ENCODE peak calls at places on chromosomes 6 and 20, in seven cellular contexts. One of them, this sample, is unnamed.

GRCh38 chr20:42945595-42945994 is 244.1 kb downstream of the PTPRT start:
- DNase-seq in breast epithelium: no peak
- DNase-seq in uterus: no peak
- DNase-seq in IMR-90: no peak
- DNase-seq in fibroblast of pulmonary artery: no peak
- DNase-seq in left lung: no peak
- DNase-seq in adrenal gland: no peak
- DNase-seq in this sample: no peak

GRCh38 chr20:53899351-53900167 is 170.8 kb downstream of the BCAS1 start:
- DNase-seq in breast epithelium: no peak
- DNase-seq in left lung: no peak
- DNase-seq in IMR-90: peak
- DNase-seq in uterus: peak
- DNase-seq in fibroblast of pulmonary artery: peak
- DNase-seq in adrenal gland: no peak
- DNase-seq in this sample: no peak

GRCh38 chr6:3663081-3663480 is 88.4 kb downstream of the PXDC1 start:
- DNase-seq in breast epithelium: no peak
- DNase-seq in fibroblast of pulmonary artery: no peak
- DNase-seq in adrenal gland: no peak
- DNase-seq in IMR-90: no peak
- DNase-seq in uterus: no peak
- DNase-seq in left lung: no peak
- DNase-seq in this sample: no peak

GRCh38 chr6:4446982-4447381 is 311.6 kb upstream of the ECI2 start:
- DNase-seq in fibroblast of pulmonary artery: peak
- DNase-seq in IMR-90: peak
- DNase-seq in adrenal gland: no peak
- DNase-seq in uterus: no peak
- DNase-seq in breast epithelium: no peak
- DNase-seq in left lung: no peak
- DNase-seq in this sample: no peak

GRCh38 chr6:88965691-88966090 is 2.3 kb upstream of the RNGTT start:
- DNase-seq in IMR-90: no peak
- DNase-seq in breast epithelium: no peak
- DNase-seq in left lung: no peak
- DNase-seq in uterus: no peak
- DNase-seq in adrenal gland: no peak
- DNase-seq in fibroblast of pulmonary artery: no peak
- DNase-seq in this sample: no peak

GRCh38 chr6:18327621-18328548 is 59.3 kb upstream of the RNF144B start:
- DNase-seq in uterus: peak
- DNase-seq in IMR-90: no peak
- DNase-seq in fibroblast of pulmonary artery: peak
- DNase-seq in adrenal gland: no peak
- DNase-seq in breast epithelium: no peak
- DNase-seq in left lung: peak
- DNase-seq in this sample: no peak

GRCh38 chr6:83824388-83824801 is 28.8 kb upstream of the RIPPLY2 start:
- DNase-seq in fibroblast of pulmonary artery: peak
- DNase-seq in left lung: no peak
- DNase-seq in uterus: no peak
- DNase-seq in adrenal gland: no peak
- DNase-seq in IMR-90: peak
- DNase-seq in breast epithelium: no peak
- DNase-seq in this sample: no peak

GRCh38 chr20:55014766-55015165 is 539.4 kb downstream of the DOK5 start:
- DNase-seq in left lung: no peak
- DNase-seq in adrenal gland: no peak
- DNase-seq in fibroblast of pulmonary artery: no peak
- DNase-seq in uterus: no peak
- DNase-seq in IMR-90: no peak
- DNase-seq in breast epithelium: no peak
- DNase-seq in this sample: no peak

GRCh38 chr6:102085257-102085656 is 691.7 kb downstream of the GRIK2 start:
- DNase-seq in breast epithelium: no peak
- DNase-seq in left lung: no peak
- DNase-seq in adrenal gland: no peak
- DNase-seq in uterus: no peak
- DNase-seq in fibroblast of pulmonary artery: no peak
- DNase-seq in IMR-90: peak
- DNase-seq in this sample: no peak

GRCh38 chr6:46421939-46422338 is 69.3 kb downstream of the RCAN2 start:
- DNase-seq in uterus: no peak
- DNase-seq in IMR-90: no peak
- DNase-seq in left lung: no peak
- DNase-seq in fibroblast of pulmonary artery: no peak
- DNase-seq in breast epithelium: no peak
- DNase-seq in adrenal gland: no peak
- DNase-seq in this sample: no peak

GRCh38 chr20:22946594-22946993 is 88.5 kb upstream of the SSTR4 start:
- DNase-seq in adrenal gland: no peak
- DNase-seq in IMR-90: no peak
- DNase-seq in uterus: no peak
- DNase-seq in breast epithelium: no peak
- DNase-seq in left lung: no peak
- DNase-seq in fibroblast of pulmonary artery: peak
- DNase-seq in this sample: no peak

GRCh38 chr6:130604869-130605401 is 222.3 kb upstream of the SMLR1 start:
- DNase-seq in left lung: no peak
- DNase-seq in adrenal gland: no peak
- DNase-seq in breast epithelium: no peak
- DNase-seq in IMR-90: no peak
- DNase-seq in uterus: no peak
- DNase-seq in fibroblast of pulmonary artery: no peak
- DNase-seq in this sample: no peak

GRCh38 chr6:132132420-132132819 is 181.2 kb upstream of the CCN2 start:
- DNase-seq in adrenal gland: no peak
- DNase-seq in left lung: no peak
- DNase-seq in fibroblast of pulmonary artery: peak
- DNase-seq in uterus: no peak
- DNase-seq in breast epithelium: no peak
- DNase-seq in IMR-90: peak
- DNase-seq in this sample: no peak

GRCh38 chr6:111918825-111919224 is 45.6 kb upstream of the FYN start:
- DNase-seq in left lung: no peak
- DNase-seq in IMR-90: peak
- DNase-seq in breast epithelium: no peak
- DNase-seq in fibroblast of pulmonary artery: peak
- DNase-seq in uterus: no peak
- DNase-seq in adrenal gland: no peak
- DNase-seq in this sample: peak

GRCh38 chr6:150866147-150867073 is 908 bp downstream of the MTHFD1L start:
- DNase-seq in IMR-90: peak
- DNase-seq in uterus: peak
- DNase-seq in breast epithelium: peak
- DNase-seq in left lung: peak
- DNase-seq in fibroblast of pulmonary artery: peak
- DNase-seq in adrenal gland: peak
- DNase-seq in this sample: peak

GRCh38 chr6:146950351-146950835 is 253.8 kb upstream of the STXBP5 start:
- DNase-seq in fibroblast of pulmonary artery: peak
- DNase-seq in uterus: no peak
- DNase-seq in left lung: no peak
- DNase-seq in adrenal gland: no peak
- DNase-seq in IMR-90: peak
- DNase-seq in breast epithelium: no peak
- DNase-seq in this sample: no peak

GRCh38 chr6:127463056-127463455 is 3.9 kb upstream of the KIAA0408 start:
- DNase-seq in fibroblast of pulmonary artery: no peak
- DNase-seq in uterus: no peak
- DNase-seq in left lung: no peak
- DNase-seq in adrenal gland: no peak
- DNase-seq in IMR-90: peak
- DNase-seq in breast epithelium: no peak
- DNase-seq in this sample: no peak

GRCh38 chr20:47347661-47348462 is 8.6 kb downstream of the ZMYND8 start:
- DNase-seq in left lung: no peak
- DNase-seq in uterus: no peak
- DNase-seq in adrenal gland: no peak
- DNase-seq in fibroblast of pulmonary artery: no peak
- DNase-seq in IMR-90: no peak
- DNase-seq in breast epithelium: no peak
- DNase-seq in this sample: no peak

GRCh38 chr6:169970306-169970988 is 219.0 kb downstream of the ERMARD start:
- DNase-seq in uterus: peak
- DNase-seq in IMR-90: no peak
- DNase-seq in left lung: peak
- DNase-seq in fibroblast of pulmonary artery: no peak
- DNase-seq in breast epithelium: no peak
- DNase-seq in adrenal gland: peak
- DNase-seq in this sample: peak

GRCh38 chr20:9331707-9332435 is 182.5 kb upstream of the LAMP5 start:
- DNase-seq in adrenal gland: no peak
- DNase-seq in breast epithelium: no peak
- DNase-seq in fibroblast of pulmonary artery: no peak
- DNase-seq in left lung: no peak
- DNase-seq in IMR-90: no peak
- DNase-seq in uterus: no peak
- DNase-seq in this sample: no peak

GRCh38 chr20:10131612-10132345 is 86.9 kb upstream of the SNAP25 start:
- DNase-seq in fibroblast of pulmonary artery: peak
- DNase-seq in left lung: no peak
- DNase-seq in breast epithelium: peak
- DNase-seq in adrenal gland: peak
- DNase-seq in IMR-90: peak
- DNase-seq in uterus: peak
- DNase-seq in this sample: peak

GRCh38 chr6:40807484-40807883 is 220.3 kb upstream of the LRFN2 start:
- DNase-seq in fibroblast of pulmonary artery: no peak
- DNase-seq in breast epithelium: no peak
- DNase-seq in uterus: no peak
- DNase-seq in left lung: no peak
- DNase-seq in adrenal gland: no peak
- DNase-seq in IMR-90: no peak
- DNase-seq in this sample: no peak

GRCh38 chr6:13710552-13711383 is 867 bp downstream of the RANBP9 start:
- DNase-seq in left lung: peak
- DNase-seq in IMR-90: no peak
- DNase-seq in uterus: no peak
- DNase-seq in adrenal gland: peak
- DNase-seq in fibroblast of pulmonary artery: peak
- DNase-seq in breast epithelium: peak
- DNase-seq in this sample: peak

DNA sequence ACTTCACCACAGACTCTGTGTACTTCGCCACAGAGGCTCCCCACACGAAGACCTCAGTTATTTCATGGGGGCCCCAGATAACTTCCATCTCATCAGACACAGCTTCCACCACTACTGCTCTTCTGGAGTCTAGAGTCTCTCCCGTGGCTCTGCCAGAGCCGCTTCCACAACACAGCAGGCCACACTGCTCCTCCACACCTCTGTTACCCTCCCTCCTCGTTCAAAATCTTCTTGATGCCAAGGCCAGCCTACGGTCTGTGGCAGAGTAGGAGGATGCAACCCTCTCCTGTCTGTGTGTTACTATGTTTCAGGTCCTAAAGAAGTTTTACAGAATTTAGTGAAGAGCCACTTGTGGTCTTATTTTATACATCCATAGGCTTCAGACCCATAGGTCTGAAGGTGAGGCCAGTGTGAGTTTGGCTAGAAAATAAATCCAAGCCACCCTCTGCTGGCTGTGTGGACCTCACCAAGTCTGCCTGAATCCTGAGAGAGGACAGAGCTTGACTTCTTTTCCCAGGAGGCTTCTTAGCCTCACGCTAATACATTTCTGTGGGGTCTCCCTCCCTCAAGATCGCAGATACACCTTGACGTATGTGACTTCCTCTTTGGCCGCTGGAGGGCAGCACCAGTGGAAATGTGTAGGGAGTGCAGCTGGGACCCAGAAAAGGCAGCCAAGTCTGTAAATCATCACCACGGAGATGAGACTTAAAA is 197.7 kb downstream of the FAXC start:
- DNase-seq in left lung: no peak
- DNase-seq in breast epithelium: no peak
- DNase-seq in IMR-90: peak
- DNase-seq in uterus: no peak
- DNase-seq in fibroblast of pulmonary artery: peak
- DNase-seq in adrenal gland: no peak
- DNase-seq in this sample: peak
- TF ChIP-seq CTCF in left lung: peak
- TF ChIP-seq CTCF in breast epithelium: no peak
- TF ChIP-seq CTCF in IMR-90: peak
- TF ChIP-seq CTCF in uterus: no peak
- TF ChIP-seq CTCF in fibroblast of pulmonary artery: peak
- TF ChIP-seq CTCF in adrenal gland: peak
- TF ChIP-seq CTCF in this sample: peak

GRCh38 chr20:34709044-34709835 is 5.1 kb downstream of the TP53INP2 start:
- DNase-seq in IMR-90: peak
- DNase-seq in fibroblast of pulmonary artery: peak
- DNase-seq in uterus: peak
- DNase-seq in adrenal gland: peak
- DNase-seq in breast epithelium: peak
- DNase-seq in left lung: peak
- DNase-seq in this sample: peak

GRCh38 chr20:34710861-34711574 is 6.9 kb downstream of the TP53INP2 start:
- DNase-seq in adrenal gland: no peak
- DNase-seq in breast epithelium: no peak
- DNase-seq in IMR-90: no peak
- DNase-seq in uterus: no peak
- DNase-seq in fibroblast of pulmonary artery: no peak
- DNase-seq in left lung: no peak
- DNase-seq in this sample: no peak

GRCh38 chr20:34708621-34709043 is 4.5 kb downstream of the TP53INP2 start:
- DNase-seq in uterus: peak
- DNase-seq in breast epithelium: peak
- DNase-seq in IMR-90: peak
- DNase-seq in fibroblast of pulmonary artery: peak
- DNase-seq in adrenal gland: peak
- DNase-seq in left lung: peak
- DNase-seq in this sample: peak

GRCh38 chr20:34710568-34710839 is 6.4 kb downstream of the TP53INP2 start:
- DNase-seq in adrenal gland: no peak
- DNase-seq in IMR-90: no peak
- DNase-seq in left lung: no peak
- DNase-seq in breast epithelium: no peak
- DNase-seq in uterus: no peak
- DNase-seq in fibroblast of pulmonary artery: no peak
- DNase-seq in this sample: no peak

GRCh38 chr20:34709836-34710567 is 5.9 kb downstream of the TP53INP2 start:
- DNase-seq in breast epithelium: no peak
- DNase-seq in IMR-90: peak
- DNase-seq in adrenal gland: peak
- DNase-seq in uterus: no peak
- DNase-seq in fibroblast of pulmonary artery: no peak
- DNase-seq in left lung: peak
- DNase-seq in this sample: peak
- TF ChIP-seq CTCF in breast epithelium: no peak
- TF ChIP-seq CTCF in IMR-90: peak
- TF ChIP-seq CTCF in adrenal gland: no peak
- TF ChIP-seq CTCF in uterus: no peak
- TF ChIP-seq CTCF in fibroblast of pulmonary artery: peak
- TF ChIP-seq CTCF in left lung: no peak
- TF ChIP-seq CTCF in this sample: no peak

GRCh38 chr20:45042978-45043377 is 57.9 kb downstream of the KCNS1 start:
- DNase-seq in left lung: no peak
- DNase-seq in adrenal gland: no peak
- DNase-seq in IMR-90: no peak
- DNase-seq in uterus: no peak
- DNase-seq in breast epithelium: no peak
- DNase-seq in fibroblast of pulmonary artery: no peak
- DNase-seq in this sample: no peak
- TF ChIP-seq CTCF in left lung: no peak
- TF ChIP-seq CTCF in adrenal gland: no peak
- TF ChIP-seq CTCF in IMR-90: no peak
- TF ChIP-seq CTCF in uterus: no peak
- TF ChIP-seq CTCF in breast epithelium: no peak
- TF ChIP-seq CTCF in fibroblast of pulmonary artery: no peak
- TF ChIP-seq CTCF in this sample: no peak

GRCh38 chr20:62822788-62823651 is 6.2 kb downstream of the COL9A3 start:
- DNase-seq in uterus: no peak
- DNase-seq in left lung: no peak
- DNase-seq in adrenal gland: no peak
- DNase-seq in IMR-90: peak
- DNase-seq in breast epithelium: no peak
- DNase-seq in fibroblast of pulmonary artery: no peak
- DNase-seq in this sample: no peak
- TF ChIP-seq CTCF in uterus: no peak
- TF ChIP-seq CTCF in left lung: no peak
- TF ChIP-seq CTCF in adrenal gland: no peak
- TF ChIP-seq CTCF in IMR-90: peak
- TF ChIP-seq CTCF in breast epithelium: no peak
- TF ChIP-seq CTCF in fibroblast of pulmonary artery: peak
- TF ChIP-seq CTCF in this sample: no peak

This sample was measured in heart right ventricle.